ENCODE peak calls at places on chromosomes 1 and 21, in ten cellular contexts. C is transverse colon, V is H9, D is endothelial cell, X is heart right ventricle, A is AG04450, S is fibroblast of lung, N is gastrocnemius medialis, F is cardiac muscle cell, P is fibroblast of mammary gland. I is an unnamed sample.

GRCh38 chr1:154629160-154630073 is 21.4 kb upstream of the ADAR start:
- DNase-seq in C (no peak), V (no peak), D (no peak), X (no peak), A (no peak), S (peak), N (no peak), F (no peak), P (no peak), I (no peak)

GRCh38 chr1:244918422-244919319 is 54.3 kb upstream of the HNRNPU start:
- DNase-seq in C (peak), V (no peak), D (peak), X (peak), A (no peak), S (peak), N (peak), F (peak), P (peak), I (peak)

GRCh38 chr1:19786988-19787423 is 12.7 kb downstream of the TMCO4 start:
- DNase-seq in C (peak), V (peak), D (no peak), X (no peak), A (no peak), S (no peak), N (no peak), F (no peak), P (no peak), I (no peak)

GRCh38 chr1:51592711-51593110 is 24.2 kb upstream of the OSBPL9 start:
- DNase-seq in C (no peak), V (no peak), D (no peak), X (no peak), A (no peak), S (no peak), N (no peak), F (no peak), P (no peak), I (no peak)

GRCh38 chr1:182175340-182176068 is 114.0 kb upstream of the ZNF648 start:
- DNase-seq in C (peak), V (no peak), D (no peak), X (no peak), A (no peak), S (no peak), N (no peak), F (no peak), P (peak), I (no peak)

GRCh38 chr1:32754282-32755097 is 51.9 kb upstream of the SYNC start:
- DNase-seq in C (no peak), V (peak), D (no peak), X (no peak), A (no peak), S (peak), N (no peak), F (peak), P (peak), I (peak)

GRCh38 chr1:41282679-41283317 is 40.7 kb upstream of the SCMH1 start:
- DNase-seq in C (peak), V (peak), D (peak), X (peak), A (no peak), S (peak), N (no peak), F (peak), P (peak), I (peak)

GRCh38 chr1:62357916-62358315 is 38.7 kb upstream of the KANK4 start:
- DNase-seq in C (no peak), V (no peak), D (no peak), X (no peak), A (no peak), S (no peak), N (no peak), F (no peak), P (no peak), I (no peak)

GRCh38 chr1:19799233-19799876 is 361 bp downstream of the TMCO4 start:
- DNase-seq in C (peak), V (no peak), D (peak), X (peak), A (no peak), S (peak), N (no peak), F (peak), P (peak), I (peak)

GRCh38 chr1:111723091-111723806 is 15.9 kb downstream of the INKA2 start:
- DNase-seq in C (no peak), V (no peak), D (no peak), X (no peak), A (no peak), S (no peak), N (no peak), F (no peak), P (no peak), I (no peak)

GRCh38 chr1:168287237-168287664 is 6.6 kb downstream of the TBX19 start:
- DNase-seq in C (no peak), V (no peak), D (no peak), X (no peak), A (no peak), S (peak), N (no peak), F (no peak), P (peak), I (no peak)

GRCh38 chr1:167746988-167747655 is 25.3 kb downstream of the MPZL1 start:
- DNase-seq in C (no peak), V (no peak), D (no peak), X (no peak), A (no peak), S (no peak), N (no peak), F (no peak), P (no peak), I (no peak)

GRCh38 chr1:7045897-7046296 is 260.6 kb downstream of the CAMTA1 start:
- DNase-seq in C (no peak), V (peak), D (no peak), X (no peak), A (no peak), S (no peak), N (no peak), F (no peak), P (no peak), I (no peak)

GRCh38 chr1:160056648-160057169 is 13.3 kb downstream of the KCNJ10 start:
- DNase-seq in C (no peak), V (no peak), D (no peak), X (no peak), A (no peak), S (no peak), N (no peak), F (no peak), P (no peak), I (no peak)

GRCh38 chr21:45535341-45536081 is 6.7 kb downstream of the SLC19A1 start:
- DNase-seq in C (peak), V (no peak), D (no peak), X (peak), A (no peak), S (no peak), N (no peak), F (no peak), P (no peak), I (no peak)

GRCh38 chr1:15346356-15347030 is 63.2 kb upstream of the EFHD2 start:
- DNase-seq in C (no peak), V (no peak), D (no peak), X (no peak), A (no peak), S (no peak), N (no peak), F (no peak), P (no peak), I (no peak)

GRCh38 chr1:198529414-198529813 is 11.1 kb downstream of the ATP6V1G3 start:
- DNase-seq in C (no peak), V (no peak), D (no peak), X (no peak), A (peak), S (peak), N (no peak), F (no peak), P (peak), I (no peak)

GRCh38 chr1:228650141-228650540 is 85.1 kb upstream of the RHOU start:
- DNase-seq in C (no peak), V (peak), D (no peak), X (no peak), A (no peak), S (no peak), N (no peak), F (peak), P (no peak), I (no peak)

GRCh38 chr1:50358962-50359361 is 64.3 kb downstream of the DMRTA2 start:
- DNase-seq in C (no peak), V (no peak), D (no peak), X (no peak), A (no peak), S (no peak), N (no peak), F (no peak), P (no peak), I (no peak)

GRCh38 chr1:10252508-10252907 is 42.1 kb downstream of the KIF1B start:
- DNase-seq in C (peak), V (no peak), D (no peak), X (no peak), A (no peak), S (peak), N (no peak), F (no peak), P (peak), I (no peak)

GRCh38 chr1:210916548-210916947 is 217.4 kb downstream of the KCNH1 start:
- DNase-seq in C (no peak), V (no peak), D (no peak), X (no peak), A (no peak), S (no peak), N (no peak), F (no peak), P (no peak), I (no peak)

GRCh38 chr1:240413732-240414131 is 198.2 kb downstream of the GREM2 start:
- DNase-seq in C (no peak), V (no peak), D (no peak), X (no peak), A (no peak), S (peak), N (no peak), F (no peak), P (peak), I (no peak)
- TF ChIP-seq CTCF in C (no peak), V (no peak), D (no peak), X (no peak), A (no peak), S (no peak), N (no peak), F (no peak), P (no peak), I (no peak)

GRCh38 chr1:8439015-8439702 is 121.2 kb downstream of the SLC45A1 start:
- DNase-seq in C (peak), V (peak), D (peak), X (peak), A (peak), S (peak), N (peak), F (peak), P (peak), I (peak)
- TF ChIP-seq CTCF in C (peak), V (peak), D (peak), X (no peak), A (no peak), S (no peak), N (peak), F (peak), P (peak), I (peak)

GRCh38 chr1:240609527-240610060 is 2.4 kb downstream of the GREM2 start:
- DNase-seq in C (no peak), V (no peak), D (no peak), X (no peak), A (no peak), S (no peak), N (no peak), F (peak), P (no peak), I (no peak)

GRCh38 chr1:240607006-240607405 is 4.9 kb downstream of the GREM2 start:
- DNase-seq in C (peak), V (no peak), D (no peak), X (no peak), A (no peak), S (no peak), N (no peak), F (no peak), P (no peak), I (no peak)

GRCh38 chr1:240611228-240611618 is 732 bp downstream of the GREM2 start:
- DNase-seq in C (no peak), V (no peak), D (no peak), X (no peak), A (no peak), S (no peak), N (no peak), F (no peak), P (no peak), I (no peak)

GRCh38 chr1:240611619-240612490 is at the start of gene GREM2:
- DNase-seq in C (peak), V (peak), D (peak), X (peak), A (peak), S (peak), N (no peak), F (peak), P (peak), I (peak)

GRCh38 chr1:240608707-240609106 is 3.2 kb downstream of the GREM2 start:
- DNase-seq in C (peak), V (peak), D (peak), X (no peak), A (no peak), S (no peak), N (no peak), F (peak), P (peak), I (no peak)
- TF ChIP-seq CTCF in C (peak), V (peak), D (peak), X (no peak), A (peak), S (peak), N (no peak), F (peak), P (peak), I (peak)

GRCh38 chr1:219812086-219812485 is 116.3 kb downstream of the SLC30A10 start:
- DNase-seq in C (no peak), V (no peak), D (no peak), X (no peak), A (no peak), S (no peak), N (no peak), F (no peak), P (no peak), I (no peak)
- TF ChIP-seq CTCF in C (no peak), V (no peak), D (no peak), X (no peak), A (no peak), S (no peak), N (no peak), F (no peak), P (no peak), I (no peak)

GRCh38 chr1:46991083-46991923 is 32.2 kb upstream of the CYP4X1 start:
- DNase-seq in C (no peak), V (peak), D (no peak), X (no peak), A (no peak), S (no peak), N (no peak), F (peak), P (peak), I (no peak)
- TF ChIP-seq CTCF in C (peak), V (peak), D (peak), X (no peak), A (no peak), S (no peak), N (no peak), F (peak), P (no peak), I (peak)

GRCh38 chr1:207001492-207002245 is 30.9 kb downstream of the C1orf116 start:
- DNase-seq in C (no peak), V (no peak), D (no peak), X (no peak), A (no peak), S (no peak), N (no peak), F (no peak), P (no peak), I (no peak)
- TF ChIP-seq CTCF in C (no peak), V (no peak), D (no peak), X (no peak), A (no peak), S (no peak), N (no peak), F (no peak), P (no peak), I (no peak)

GRCh38 chr1:66711420-66711819 is 40.8 kb upstream of the DYNLT5 start:
- DNase-seq in C (no peak), V (no peak), D (no peak), X (no peak), A (no peak), S (peak), N (no peak), F (no peak), P (peak), I (no peak)
- TF ChIP-seq CTCF in C (no peak), V (peak), D (no peak), X (no peak), A (no peak), S (no peak), N (no peak), F (peak), P (peak), I (no peak)

DNA sequence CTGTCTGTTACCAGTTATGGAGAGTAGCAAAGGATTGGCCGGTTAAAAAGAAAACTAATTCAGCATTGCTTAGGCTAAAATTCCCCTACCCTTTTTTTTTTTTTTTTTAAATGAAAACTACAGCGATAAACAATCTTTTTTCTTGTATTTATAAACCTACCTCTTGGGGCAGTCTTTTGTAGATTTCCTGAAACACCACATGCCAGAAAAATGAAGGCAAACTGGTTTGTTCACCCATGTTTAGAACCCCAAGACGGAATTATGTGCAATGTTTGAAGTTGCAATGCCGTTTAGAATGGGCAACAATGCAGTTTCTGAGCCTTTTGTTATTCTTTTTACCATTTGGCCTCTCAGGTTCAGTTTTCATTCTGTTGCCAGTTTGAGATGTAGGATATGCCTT is 59.1 kb downstream of the PRDM2 start:
- DNase-seq in C (no peak), V (no peak), D (no peak), X (no peak), A (no peak), S (no peak), N (no peak), F (no peak), P (no peak), I (no peak)
- TF ChIP-seq CTCF in C (no peak), V (no peak), D (no peak), X (no peak), A (peak), S (no peak), N (no peak), F (peak), P (no peak), I (no peak)

I was measured in neural crest cell.